ENCODE peak calls at places on chromosomes 6 and 20, in six cellular contexts. One of them, this sample, is unnamed.

GRCh38 chr6:323730-324088 is 31.4 kb downstream of the DUSP22 start:
- DNase-seq in NCI-H2081: no peak
- DNase-seq in activated CD8-positive, alpha-beta memory T cell treated with anti-CD3 and anti-CD28 coated beads for 24 hours: no peak
- DNase-seq in activated T-cell treated with anti-CD3 and anti-CD28 coated beads for 24 hours: no peak
- DNase-seq in astrocyte of the spinal cord: no peak
- DNase-seq in fibroblast of pulmonary artery: no peak
- DNase-seq in this sample: no peak

GRCh38 chr6:36755435-36756348 is 58.1 kb downstream of the RAB44 start:
- DNase-seq in NCI-H2081: no peak
- DNase-seq in activated CD8-positive, alpha-beta memory T cell treated with anti-CD3 and anti-CD28 coated beads for 24 hours: peak; percentile 82
- DNase-seq in astrocyte of the spinal cord: peak; percentile 19
- DNase-seq in fibroblast of pulmonary artery: peak; percentile 70
- DNase-seq in activated T-cell treated with anti-CD3 and anti-CD28 coated beads for 24 hours: peak; percentile 75
- DNase-seq in this sample: peak; percentile 95

GRCh38 chr6:43763812-43764522 is 6.0 kb upstream of the VEGFA start:
- DNase-seq in fibroblast of pulmonary artery: no peak
- DNase-seq in activated T-cell treated with anti-CD3 and anti-CD28 coated beads for 24 hours: no peak
- DNase-seq in NCI-H2081: no peak
- DNase-seq in astrocyte of the spinal cord: no peak
- DNase-seq in activated CD8-positive, alpha-beta memory T cell treated with anti-CD3 and anti-CD28 coated beads for 24 hours: no peak
- DNase-seq in this sample: no peak

GRCh38 chr6:127146935-127147334 is 28.5 kb downstream of the RSPO3 start:
- DNase-seq in activated CD8-positive, alpha-beta memory T cell treated with anti-CD3 and anti-CD28 coated beads for 24 hours: no peak
- DNase-seq in astrocyte of the spinal cord: peak; percentile 95
- DNase-seq in NCI-H2081: no peak
- DNase-seq in fibroblast of pulmonary artery: peak; percentile 76
- DNase-seq in activated T-cell treated with anti-CD3 and anti-CD28 coated beads for 24 hours: no peak
- DNase-seq in this sample: peak; percentile 25

GRCh38 chr20:39081255-39081654 is 119.1 kb downstream of the DHX35 start:
- DNase-seq in NCI-H2081: peak; percentile 49
- DNase-seq in fibroblast of pulmonary artery: peak; percentile 85
- DNase-seq in activated CD8-positive, alpha-beta memory T cell treated with anti-CD3 and anti-CD28 coated beads for 24 hours: peak; percentile 93
- DNase-seq in astrocyte of the spinal cord: peak; percentile 77
- DNase-seq in activated T-cell treated with anti-CD3 and anti-CD28 coated beads for 24 hours: peak; percentile 72
- DNase-seq in this sample: peak; percentile 61

GRCh38 chr6:15827492-15828255 is 164.8 kb upstream of the DTNBP1 start:
- DNase-seq in astrocyte of the spinal cord: no peak
- DNase-seq in NCI-H2081: no peak
- DNase-seq in activated CD8-positive, alpha-beta memory T cell treated with anti-CD3 and anti-CD28 coated beads for 24 hours: no peak
- DNase-seq in activated T-cell treated with anti-CD3 and anti-CD28 coated beads for 24 hours: no peak
- DNase-seq in fibroblast of pulmonary artery: no peak
- DNase-seq in this sample: no peak

GRCh38 chr20:35595901-35596300 is 19.7 kb upstream of the SPAG4 start:
- DNase-seq in NCI-H2081: no peak
- DNase-seq in fibroblast of pulmonary artery: no peak
- DNase-seq in activated CD8-positive, alpha-beta memory T cell treated with anti-CD3 and anti-CD28 coated beads for 24 hours: no peak
- DNase-seq in astrocyte of the spinal cord: no peak
- DNase-seq in activated T-cell treated with anti-CD3 and anti-CD28 coated beads for 24 hours: no peak
- DNase-seq in this sample: no peak

GRCh38 chr20:1933465-1933870 is 38.3 kb downstream of the SIRPA start:
- DNase-seq in fibroblast of pulmonary artery: peak; percentile 79
- DNase-seq in activated T-cell treated with anti-CD3 and anti-CD28 coated beads for 24 hours: no peak
- DNase-seq in NCI-H2081: no peak
- DNase-seq in activated CD8-positive, alpha-beta memory T cell treated with anti-CD3 and anti-CD28 coated beads for 24 hours: no peak
- DNase-seq in astrocyte of the spinal cord: no peak
- DNase-seq in this sample: peak; percentile 78

GRCh38 chr20:54773643-54774000 is 298.2 kb downstream of the DOK5 start:
- DNase-seq in activated CD8-positive, alpha-beta memory T cell treated with anti-CD3 and anti-CD28 coated beads for 24 hours: no peak
- DNase-seq in NCI-H2081: no peak
- DNase-seq in astrocyte of the spinal cord: no peak
- DNase-seq in activated T-cell treated with anti-CD3 and anti-CD28 coated beads for 24 hours: no peak
- DNase-seq in fibroblast of pulmonary artery: no peak
- DNase-seq in this sample: no peak

GRCh38 chr6:117491916-117492315 is 9.4 kb downstream of the DCBLD1 start:
- DNase-seq in fibroblast of pulmonary artery: peak; percentile 52
- DNase-seq in activated CD8-positive, alpha-beta memory T cell treated with anti-CD3 and anti-CD28 coated beads for 24 hours: no peak
- DNase-seq in NCI-H2081: no peak
- DNase-seq in activated T-cell treated with anti-CD3 and anti-CD28 coated beads for 24 hours: no peak
- DNase-seq in astrocyte of the spinal cord: peak; percentile 44
- DNase-seq in this sample: no peak

GRCh38 chr20:21522479-21523397 is 8.9 kb upstream of the NKX2-2 start:
- DNase-seq in activated CD8-positive, alpha-beta memory T cell treated with anti-CD3 and anti-CD28 coated beads for 24 hours: no peak
- DNase-seq in fibroblast of pulmonary artery: no peak
- DNase-seq in NCI-H2081: peak; percentile 52
- DNase-seq in astrocyte of the spinal cord: no peak
- DNase-seq in activated T-cell treated with anti-CD3 and anti-CD28 coated beads for 24 hours: no peak
- DNase-seq in this sample: no peak

GRCh38 chr20:11144114-11144513 is 470.3 kb upstream of the JAG1 start:
- DNase-seq in activated CD8-positive, alpha-beta memory T cell treated with anti-CD3 and anti-CD28 coated beads for 24 hours: no peak
- DNase-seq in astrocyte of the spinal cord: peak; percentile 88
- DNase-seq in activated T-cell treated with anti-CD3 and anti-CD28 coated beads for 24 hours: no peak
- DNase-seq in fibroblast of pulmonary artery: peak; percentile 89
- DNase-seq in NCI-H2081: no peak
- DNase-seq in this sample: no peak

GRCh38 chr6:99933129-99933528 is 60.9 kb downstream of the MCHR2 start:
- DNase-seq in activated T-cell treated with anti-CD3 and anti-CD28 coated beads for 24 hours: no peak
- DNase-seq in astrocyte of the spinal cord: peak; percentile 29
- DNase-seq in fibroblast of pulmonary artery: peak; percentile 46
- DNase-seq in activated CD8-positive, alpha-beta memory T cell treated with anti-CD3 and anti-CD28 coated beads for 24 hours: no peak
- DNase-seq in NCI-H2081: no peak
- DNase-seq in this sample: no peak

GRCh38 chr6:144602523-144603180 is 317.5 kb downstream of the UTRN start:
- DNase-seq in activated CD8-positive, alpha-beta memory T cell treated with anti-CD3 and anti-CD28 coated beads for 24 hours: no peak
- DNase-seq in fibroblast of pulmonary artery: no peak
- DNase-seq in astrocyte of the spinal cord: no peak
- DNase-seq in activated T-cell treated with anti-CD3 and anti-CD28 coated beads for 24 hours: no peak
- DNase-seq in NCI-H2081: no peak
- DNase-seq in this sample: no peak

GRCh38 chr6:89239338-89239737 is 22.2 kb upstream of the GABRR1 start:
- DNase-seq in NCI-H2081: no peak
- DNase-seq in activated CD8-positive, alpha-beta memory T cell treated with anti-CD3 and anti-CD28 coated beads for 24 hours: no peak
- DNase-seq in astrocyte of the spinal cord: no peak
- DNase-seq in fibroblast of pulmonary artery: no peak
- DNase-seq in activated T-cell treated with anti-CD3 and anti-CD28 coated beads for 24 hours: no peak
- DNase-seq in this sample: no peak

GRCh38 chr20:62696999-62697398 is 11.6 kb upstream of the NTSR1 start:
- DNase-seq in fibroblast of pulmonary artery: no peak
- DNase-seq in NCI-H2081: no peak
- DNase-seq in activated CD8-positive, alpha-beta memory T cell treated with anti-CD3 and anti-CD28 coated beads for 24 hours: no peak
- DNase-seq in activated T-cell treated with anti-CD3 and anti-CD28 coated beads for 24 hours: no peak
- DNase-seq in astrocyte of the spinal cord: no peak
- DNase-seq in this sample: no peak

GRCh38 chr20:58585753-58586540 is 65.1 kb upstream of the STX16 start:
- DNase-seq in astrocyte of the spinal cord: no peak
- DNase-seq in activated CD8-positive, alpha-beta memory T cell treated with anti-CD3 and anti-CD28 coated beads for 24 hours: no peak
- DNase-seq in activated T-cell treated with anti-CD3 and anti-CD28 coated beads for 24 hours: no peak
- DNase-seq in NCI-H2081: no peak
- DNase-seq in fibroblast of pulmonary artery: no peak
- DNase-seq in this sample: no peak

GRCh38 chr6:17394192-17394611 is 807 bp downstream of the CAP2 start:
- DNase-seq in activated CD8-positive, alpha-beta memory T cell treated with anti-CD3 and anti-CD28 coated beads for 24 hours: no peak
- DNase-seq in fibroblast of pulmonary artery: peak; percentile 71
- DNase-seq in NCI-H2081: peak; percentile 10
- DNase-seq in activated T-cell treated with anti-CD3 and anti-CD28 coated beads for 24 hours: no peak
- DNase-seq in astrocyte of the spinal cord: peak; percentile 74
- DNase-seq in this sample: peak; percentile 80

GRCh38 chr20:1405801-1406200 is 12.9 kb upstream of the FKBP1A start:
- DNase-seq in NCI-H2081: no peak
- DNase-seq in activated T-cell treated with anti-CD3 and anti-CD28 coated beads for 24 hours: no peak
- DNase-seq in fibroblast of pulmonary artery: no peak
- DNase-seq in activated CD8-positive, alpha-beta memory T cell treated with anti-CD3 and anti-CD28 coated beads for 24 hours: no peak
- DNase-seq in astrocyte of the spinal cord: no peak
- DNase-seq in this sample: no peak

GRCh38 chr6:53474010-53474409 is 70.9 kb downstream of the GCLC start:
- DNase-seq in activated T-cell treated with anti-CD3 and anti-CD28 coated beads for 24 hours: no peak
- DNase-seq in fibroblast of pulmonary artery: no peak
- DNase-seq in astrocyte of the spinal cord: no peak
- DNase-seq in activated CD8-positive, alpha-beta memory T cell treated with anti-CD3 and anti-CD28 coated beads for 24 hours: no peak
- DNase-seq in NCI-H2081: no peak
- DNase-seq in this sample: no peak

GRCh38 chr20:51608060-51608459 is 65.5 kb upstream of the NFATC2 start:
- DNase-seq in fibroblast of pulmonary artery: no peak
- DNase-seq in astrocyte of the spinal cord: no peak
- DNase-seq in activated CD8-positive, alpha-beta memory T cell treated with anti-CD3 and anti-CD28 coated beads for 24 hours: no peak
- DNase-seq in activated T-cell treated with anti-CD3 and anti-CD28 coated beads for 24 hours: no peak
- DNase-seq in NCI-H2081: no peak
- DNase-seq in this sample: no peak

GRCh38 chr6:156687875-156688549 is 89.2 kb upstream of the ARID1B start:
- DNase-seq in NCI-H2081: no peak
- DNase-seq in astrocyte of the spinal cord: peak; percentile 35
- DNase-seq in activated T-cell treated with anti-CD3 and anti-CD28 coated beads for 24 hours: no peak
- DNase-seq in activated CD8-positive, alpha-beta memory T cell treated with anti-CD3 and anti-CD28 coated beads for 24 hours: peak; percentile 60
- DNase-seq in fibroblast of pulmonary artery: peak; percentile 45
- DNase-seq in this sample: no peak

GRCh38 chr6:100300221-100300736 is 164.4 kb downstream of the SIM1 start:
- DNase-seq in activated T-cell treated with anti-CD3 and anti-CD28 coated beads for 24 hours: no peak
- DNase-seq in activated CD8-positive, alpha-beta memory T cell treated with anti-CD3 and anti-CD28 coated beads for 24 hours: no peak
- DNase-seq in astrocyte of the spinal cord: peak; percentile 94
- DNase-seq in fibroblast of pulmonary artery: peak; percentile 94
- DNase-seq in NCI-H2081: no peak
- DNase-seq in this sample: peak; percentile 98

GRCh38 chr20:25248501-25249172 is 752 bp downstream of the PYGB start:
- DNase-seq in NCI-H2081: no peak
- DNase-seq in fibroblast of pulmonary artery: peak; percentile 53
- DNase-seq in astrocyte of the spinal cord: peak; percentile 32
- DNase-seq in activated CD8-positive, alpha-beta memory T cell treated with anti-CD3 and anti-CD28 coated beads for 24 hours: no peak
- DNase-seq in activated T-cell treated with anti-CD3 and anti-CD28 coated beads for 24 hours: no peak
- DNase-seq in this sample: no peak

GRCh38 chr6:15955484-15955883 is 173.4 kb upstream of the MYLIP start:
- DNase-seq in astrocyte of the spinal cord: no peak
- DNase-seq in activated T-cell treated with anti-CD3 and anti-CD28 coated beads for 24 hours: no peak
- DNase-seq in NCI-H2081: no peak
- DNase-seq in activated CD8-positive, alpha-beta memory T cell treated with anti-CD3 and anti-CD28 coated beads for 24 hours: no peak
- DNase-seq in fibroblast of pulmonary artery: no peak
- DNase-seq in this sample: no peak